ENCODE peak calls at places on chromosomes 12 and 14, in eight cellular contexts. One of them, this sample, is unnamed.

GRCh38 chr12:92735131-92735721 is 32.4 kb downstream of the PLEKHG7 start:
- DNase-seq in breast epithelium: no peak
- DNase-seq in lower leg skin: peak
- DNase-seq in coronary artery: no peak
- DNase-seq in OCI-LY7: no peak
- DNase-seq in RWPE1: peak
- DNase-seq in activated B cell treated with CpG ODN at 0.5 μM for 24 hours: no peak
- DNase-seq in neural crest cell: no peak
- DNase-seq in this sample: no peak

GRCh38 chr12:21614510-21614909 is 9.9 kb upstream of the GYS2 start:
- DNase-seq in coronary artery: no peak
- DNase-seq in RWPE1: no peak
- DNase-seq in OCI-LY7: no peak
- DNase-seq in breast epithelium: no peak
- DNase-seq in neural crest cell: no peak
- DNase-seq in activated B cell treated with CpG ODN at 0.5 μM for 24 hours: no peak
- DNase-seq in lower leg skin: no peak
- DNase-seq in this sample: no peak

GRCh38 chr14:61192970-61193369 is 88.2 kb downstream of the TMEM30B start:
- DNase-seq in breast epithelium: no peak
- DNase-seq in lower leg skin: no peak
- DNase-seq in coronary artery: no peak
- DNase-seq in OCI-LY7: no peak
- DNase-seq in neural crest cell: no peak
- DNase-seq in activated B cell treated with CpG ODN at 0.5 μM for 24 hours: no peak
- DNase-seq in RWPE1: no peak
- DNase-seq in this sample: no peak

GRCh38 chr14:71372411-71372838 is 465.2 kb downstream of the PCNX1 start:
- DNase-seq in OCI-LY7: no peak
- DNase-seq in lower leg skin: no peak
- DNase-seq in breast epithelium: no peak
- DNase-seq in RWPE1: peak
- DNase-seq in coronary artery: no peak
- DNase-seq in neural crest cell: no peak
- DNase-seq in activated B cell treated with CpG ODN at 0.5 μM for 24 hours: no peak
- DNase-seq in this sample: no peak

GRCh38 chr12:68113644-68114043 is 45.9 kb downstream of the IFNG start:
- DNase-seq in breast epithelium: no peak
- DNase-seq in RWPE1: no peak
- DNase-seq in neural crest cell: no peak
- DNase-seq in coronary artery: no peak
- DNase-seq in activated B cell treated with CpG ODN at 0.5 μM for 24 hours: no peak
- DNase-seq in OCI-LY7: peak
- DNase-seq in lower leg skin: no peak
- DNase-seq in this sample: peak

GRCh38 chr14:85479306-85479705 is 50.6 kb upstream of the FLRT2 start:
- DNase-seq in coronary artery: no peak
- DNase-seq in RWPE1: no peak
- DNase-seq in neural crest cell: no peak
- DNase-seq in OCI-LY7: no peak
- DNase-seq in lower leg skin: no peak
- DNase-seq in breast epithelium: no peak
- DNase-seq in activated B cell treated with CpG ODN at 0.5 μM for 24 hours: no peak
- DNase-seq in this sample: no peak

GRCh38 chr14:104383931-104384775 is 195.4 kb upstream of the C14orf180 start:
- DNase-seq in activated B cell treated with CpG ODN at 0.5 μM for 24 hours: peak
- DNase-seq in neural crest cell: no peak
- DNase-seq in breast epithelium: no peak
- DNase-seq in lower leg skin: no peak
- DNase-seq in RWPE1: no peak
- DNase-seq in OCI-LY7: no peak
- DNase-seq in coronary artery: no peak
- DNase-seq in this sample: no peak

GRCh38 chr12:89040146-89040964 is 311.9 kb downstream of the DUSP6 start:
- DNase-seq in neural crest cell: no peak
- DNase-seq in OCI-LY7: peak
- DNase-seq in RWPE1: no peak
- DNase-seq in coronary artery: no peak
- DNase-seq in breast epithelium: no peak
- DNase-seq in activated B cell treated with CpG ODN at 0.5 μM for 24 hours: no peak
- DNase-seq in lower leg skin: no peak
- DNase-seq in this sample: peak

GRCh38 chr12:131454418-131455217 is 256.3 kb upstream of the SFSWAP start:
- DNase-seq in coronary artery: no peak
- DNase-seq in breast epithelium: no peak
- DNase-seq in activated B cell treated with CpG ODN at 0.5 μM for 24 hours: no peak
- DNase-seq in OCI-LY7: peak
- DNase-seq in lower leg skin: no peak
- DNase-seq in neural crest cell: peak
- DNase-seq in RWPE1: peak
- DNase-seq in this sample: peak

GRCh38 chr14:106883218-106883692 is 1356.9 kb downstream of the TMEM121 start:
- DNase-seq in breast epithelium: no peak
- DNase-seq in RWPE1: no peak
- DNase-seq in neural crest cell: no peak
- DNase-seq in coronary artery: no peak
- DNase-seq in OCI-LY7: peak
- DNase-seq in lower leg skin: no peak
- DNase-seq in activated B cell treated with CpG ODN at 0.5 μM for 24 hours: no peak
- DNase-seq in this sample: no peak
- TF ChIP-seq CTCF in breast epithelium: peak
- TF ChIP-seq CTCF in RWPE1: peak
- TF ChIP-seq CTCF in neural crest cell: peak
- TF ChIP-seq CTCF in coronary artery: peak
- TF ChIP-seq CTCF in OCI-LY7: peak
- TF ChIP-seq CTCF in lower leg skin: no peak
- TF ChIP-seq CTCF in activated B cell treated with CpG ODN at 0.5 μM for 24 hours: no peak
- TF ChIP-seq CTCF in this sample: peak

GRCh38 chr12:47902131-47902639 is 2.6 kb downstream of the VDR start:
- DNase-seq in OCI-LY7: no peak
- DNase-seq in coronary artery: no peak
- DNase-seq in breast epithelium: no peak
- DNase-seq in lower leg skin: no peak
- DNase-seq in activated B cell treated with CpG ODN at 0.5 μM for 24 hours: no peak
- DNase-seq in neural crest cell: no peak
- DNase-seq in RWPE1: no peak
- DNase-seq in this sample: no peak

GRCh38 chr12:47900101-47900479 is 4.7 kb downstream of the VDR start:
- DNase-seq in activated B cell treated with CpG ODN at 0.5 μM for 24 hours: no peak
- DNase-seq in neural crest cell: no peak
- DNase-seq in coronary artery: no peak
- DNase-seq in breast epithelium: no peak
- DNase-seq in OCI-LY7: no peak
- DNase-seq in RWPE1: no peak
- DNase-seq in lower leg skin: no peak
- DNase-seq in this sample: no peak

GRCh38 chr12:47899466-47899865 is 5.3 kb downstream of the VDR start:
- DNase-seq in activated B cell treated with CpG ODN at 0.5 μM for 24 hours: no peak
- DNase-seq in lower leg skin: no peak
- DNase-seq in breast epithelium: no peak
- DNase-seq in OCI-LY7: no peak
- DNase-seq in coronary artery: no peak
- DNase-seq in neural crest cell: no peak
- DNase-seq in RWPE1: no peak
- DNase-seq in this sample: no peak

GRCh38 chr12:47901285-47902093 is 3.3 kb downstream of the VDR start:
- DNase-seq in OCI-LY7: no peak
- DNase-seq in coronary artery: no peak
- DNase-seq in neural crest cell: no peak
- DNase-seq in breast epithelium: no peak
- DNase-seq in lower leg skin: no peak
- DNase-seq in activated B cell treated with CpG ODN at 0.5 μM for 24 hours: no peak
- DNase-seq in RWPE1: no peak
- DNase-seq in this sample: no peak

DNA sequence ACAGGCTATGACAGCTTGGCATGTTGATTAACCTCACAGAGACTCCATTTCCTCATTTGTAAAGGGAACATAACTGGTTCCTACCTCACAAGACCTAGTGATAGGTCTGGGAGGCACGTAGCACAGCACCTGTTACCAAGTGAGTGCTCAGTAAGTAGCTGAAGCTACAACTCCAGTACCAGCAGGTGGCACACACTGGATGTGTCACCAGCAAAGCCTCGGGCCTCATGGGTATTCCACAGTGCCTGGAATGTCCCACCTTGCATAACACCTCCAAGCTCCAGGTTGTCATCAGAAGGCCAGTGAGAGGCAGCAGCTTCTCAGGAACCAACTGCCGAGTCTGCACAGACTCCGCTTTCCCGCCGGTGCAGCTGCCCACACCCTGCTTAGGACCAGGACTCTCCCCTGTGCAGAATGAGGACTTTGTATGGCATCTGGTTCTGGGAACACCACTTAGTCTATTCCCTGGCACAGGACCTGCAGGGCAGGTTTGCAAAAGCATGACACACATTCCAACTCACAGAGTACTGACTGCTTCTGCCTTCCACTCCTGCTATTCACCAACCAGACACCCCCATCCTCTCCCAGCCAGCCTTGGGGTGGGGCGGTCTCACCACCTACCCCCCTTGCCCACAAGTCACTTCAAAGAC is 4.2 kb downstream of the VDR start:
- DNase-seq in OCI-LY7: peak
- DNase-seq in lower leg skin: no peak
- DNase-seq in coronary artery: no peak
- DNase-seq in neural crest cell: no peak
- DNase-seq in RWPE1: no peak
- DNase-seq in activated B cell treated with CpG ODN at 0.5 μM for 24 hours: no peak
- DNase-seq in breast epithelium: peak
- DNase-seq in this sample: peak
- TF ChIP-seq CTCF in OCI-LY7: peak
- TF ChIP-seq CTCF in lower leg skin: no peak
- TF ChIP-seq CTCF in coronary artery: no peak
- TF ChIP-seq CTCF in neural crest cell: no peak
- TF ChIP-seq CTCF in RWPE1: no peak
- TF ChIP-seq CTCF in activated B cell treated with CpG ODN at 0.5 μM for 24 hours: no peak
- TF ChIP-seq CTCF in breast epithelium: peak
- TF ChIP-seq CTCF in this sample: no peak

GRCh38 chr12:79373896-79374499 is 316.8 kb downstream of the PAWR start:
- DNase-seq in coronary artery: no peak
- DNase-seq in activated B cell treated with CpG ODN at 0.5 μM for 24 hours: no peak
- DNase-seq in OCI-LY7: peak
- DNase-seq in lower leg skin: no peak
- DNase-seq in neural crest cell: peak
- DNase-seq in breast epithelium: no peak
- DNase-seq in RWPE1: peak
- DNase-seq in this sample: peak

GRCh38 chr12:79375050-79375449 is 315.7 kb downstream of the PAWR start:
- DNase-seq in activated B cell treated with CpG ODN at 0.5 μM for 24 hours: no peak
- DNase-seq in breast epithelium: no peak
- DNase-seq in RWPE1: no peak
- DNase-seq in OCI-LY7: no peak
- DNase-seq in lower leg skin: no peak
- DNase-seq in neural crest cell: no peak
- DNase-seq in coronary artery: no peak
- DNase-seq in this sample: no peak

GRCh38 chr12:79371226-79371625 is 319.5 kb downstream of the PAWR start:
- DNase-seq in activated B cell treated with CpG ODN at 0.5 μM for 24 hours: no peak
- DNase-seq in coronary artery: no peak
- DNase-seq in RWPE1: no peak
- DNase-seq in neural crest cell: no peak
- DNase-seq in lower leg skin: no peak
- DNase-seq in OCI-LY7: no peak
- DNase-seq in breast epithelium: no peak
- DNase-seq in this sample: no peak

GRCh38 chr12:79378496-79378895 is 312.3 kb downstream of the PAWR start:
- DNase-seq in neural crest cell: no peak
- DNase-seq in OCI-LY7: no peak
- DNase-seq in lower leg skin: no peak
- DNase-seq in coronary artery: no peak
- DNase-seq in activated B cell treated with CpG ODN at 0.5 μM for 24 hours: no peak
- DNase-seq in breast epithelium: no peak
- DNase-seq in RWPE1: no peak
- DNase-seq in this sample: no peak

GRCh38 chr12:79374543-79374942 is 316.2 kb downstream of the PAWR start:
- DNase-seq in neural crest cell: no peak
- DNase-seq in RWPE1: peak
- DNase-seq in lower leg skin: no peak
- DNase-seq in breast epithelium: no peak
- DNase-seq in coronary artery: no peak
- DNase-seq in activated B cell treated with CpG ODN at 0.5 μM for 24 hours: no peak
- DNase-seq in OCI-LY7: no peak
- DNase-seq in this sample: no peak
- TF ChIP-seq CTCF in neural crest cell: no peak
- TF ChIP-seq CTCF in RWPE1: no peak
- TF ChIP-seq CTCF in lower leg skin: no peak
- TF ChIP-seq CTCF in breast epithelium: no peak
- TF ChIP-seq CTCF in coronary artery: no peak
- TF ChIP-seq CTCF in activated B cell treated with CpG ODN at 0.5 μM for 24 hours: no peak
- TF ChIP-seq CTCF in OCI-LY7: no peak
- TF ChIP-seq CTCF in this sample: no peak

GRCh38 chr12:59078027-59078426 is 157.7 kb upstream of the LRIG3 start:
- DNase-seq in RWPE1: no peak
- DNase-seq in breast epithelium: no peak
- DNase-seq in lower leg skin: no peak
- DNase-seq in OCI-LY7: no peak
- DNase-seq in activated B cell treated with CpG ODN at 0.5 μM for 24 hours: no peak
- DNase-seq in coronary artery: no peak
- DNase-seq in neural crest cell: no peak
- DNase-seq in this sample: no peak

GRCh38 chr12:59076611-59077010 is 156.3 kb upstream of the LRIG3 start:
- DNase-seq in neural crest cell: no peak
- DNase-seq in lower leg skin: no peak
- DNase-seq in RWPE1: no peak
- DNase-seq in OCI-LY7: no peak
- DNase-seq in activated B cell treated with CpG ODN at 0.5 μM for 24 hours: no peak
- DNase-seq in coronary artery: no peak
- DNase-seq in breast epithelium: no peak
- DNase-seq in this sample: no peak

GRCh38 chr12:59077153-59077930 is 157.0 kb upstream of the LRIG3 start:
- DNase-seq in activated B cell treated with CpG ODN at 0.5 μM for 24 hours: no peak
- DNase-seq in coronary artery: no peak
- DNase-seq in RWPE1: peak
- DNase-seq in breast epithelium: peak
- DNase-seq in OCI-LY7: no peak
- DNase-seq in lower leg skin: peak
- DNase-seq in neural crest cell: no peak
- DNase-seq in this sample: no peak

GRCh38 chr12:59075141-59075540 is 154.8 kb upstream of the LRIG3 start:
- DNase-seq in OCI-LY7: no peak
- DNase-seq in activated B cell treated with CpG ODN at 0.5 μM for 24 hours: no peak
- DNase-seq in breast epithelium: no peak
- DNase-seq in lower leg skin: no peak
- DNase-seq in coronary artery: no peak
- DNase-seq in RWPE1: no peak
- DNase-seq in neural crest cell: no peak
- DNase-seq in this sample: no peak

GRCh38 chr12:59075968-59076367 is 155.7 kb upstream of the LRIG3 start:
- DNase-seq in RWPE1: no peak
- DNase-seq in OCI-LY7: no peak
- DNase-seq in coronary artery: no peak
- DNase-seq in breast epithelium: no peak
- DNase-seq in lower leg skin: no peak
- DNase-seq in activated B cell treated with CpG ODN at 0.5 μM for 24 hours: no peak
- DNase-seq in neural crest cell: no peak
- DNase-seq in this sample: no peak
- TF ChIP-seq CTCF in RWPE1: no peak
- TF ChIP-seq CTCF in OCI-LY7: no peak
- TF ChIP-seq CTCF in coronary artery: no peak
- TF ChIP-seq CTCF in breast epithelium: no peak
- TF ChIP-seq CTCF in lower leg skin: no peak
- TF ChIP-seq CTCF in activated B cell treated with CpG ODN at 0.5 μM for 24 hours: no peak
- TF ChIP-seq CTCF in neural crest cell: no peak
- TF ChIP-seq CTCF in this sample: no peak